ENCODE peak calls at places on chromosomes 4 and X, in seven cellular contexts. U, F, H, B, W, V and C are unnamed samples.
A peak's percentile ranks its signal among the peaks of the same experiment; 100 is the strongest.

GRCh38 chrX:43239356-43239755 is 416.7 kb upstream of the MAOA start:
- DNase-seq in U (no peak), F (no peak), H (no peak), B (peak; percentile 75), W (no peak), V (no peak), C (no peak)

GRCh38 chr4:52051615-52052474 is 741 bp downstream of the SPATA18 start:
- DNase-seq in U (peak; percentile 52), F (peak; percentile 45), H (no peak), B (peak; percentile 96), W (peak; percentile 61), V (no peak), C (peak; percentile 82)

GRCh38 chr4:6753103-6753560 is 29.4 kb upstream of the KIAA0232 start:
- DNase-seq in U (no peak), F (no peak), H (no peak), B (no peak), W (no peak), V (no peak), C (no peak)

GRCh38 chrX:18654873-18655836 is 16.8 kb downstream of the RS1 start:
- DNase-seq in U (no peak), F (no peak), H (no peak), B (peak; percentile 26), W (no peak), V (no peak), C (peak; percentile 19)

GRCh38 chr4:150591284-150591874 is 9.4 kb downstream of the MAB21L2 start:
- DNase-seq in U (no peak), F (no peak), H (no peak), B (peak; percentile 85), W (no peak), V (peak; percentile 7), C (no peak)

GRCh38 chr4:15738877-15739276 is 36.0 kb downstream of the BST1 start:
- DNase-seq in U (no peak), F (no peak), H (no peak), B (no peak), W (no peak), V (no peak), C (no peak)

GRCh38 chr4:53043096-53043495 is 181.0 kb downstream of the RASL11B start:
- DNase-seq in U (no peak), F (no peak), H (no peak), B (no peak), W (no peak), V (no peak), C (peak; percentile 69)

GRCh38 chr4:127069675-127070074 is 563.1 kb upstream of the INTU start:
- DNase-seq in U (no peak), F (no peak), H (no peak), B (no peak), W (no peak), V (no peak), C (no peak)

GRCh38 chr4:165326831-165327210 is 648 bp upstream of the MSMO1 start:
- DNase-seq in U (peak; percentile 41), F (no peak), H (no peak), B (peak; percentile 79), W (no peak), V (no peak), C (no peak)

GRCh38 chrX:48468247-48468671 is 1.8 kb downstream of the SLC38A5 start:
- DNase-seq in U (peak; percentile 69), F (no peak), H (no peak), B (peak; percentile 50), W (no peak), V (no peak), C (peak; percentile 83)

GRCh38 chr4:143358923-143359694 is 22.4 kb downstream of the GAB1 start:
- DNase-seq in U (peak; percentile 80), F (peak; percentile 64), H (no peak), B (no peak), W (no peak), V (no peak), C (no peak)

GRCh38 chr4:8276358-8277240 is 7.0 kb downstream of the HTRA3 start:
- DNase-seq in U (no peak), F (no peak), H (no peak), B (no peak), W (no peak), V (no peak), C (peak; percentile 58)

GRCh38 chr4:53510981-53511380 is 80.3 kb downstream of the LNX1 start:
- DNase-seq in U (no peak), F (no peak), H (no peak), B (no peak), W (no peak), V (no peak), C (no peak)

GRCh38 chrX:51743179-51743957 is at the start of gene GSPT2:
- DNase-seq in U (peak; percentile 86), F (peak; percentile 46), H (peak; percentile 16), B (peak; percentile 79), W (peak; percentile 9), V (peak; percentile 63), C (peak; percentile 59)

GRCh38 chr4:128590034-128590740 is 219.3 kb upstream of the JADE1 start:
- DNase-seq in U (no peak), F (no peak), H (no peak), B (no peak), W (no peak), V (no peak), C (no peak)

GRCh38 chr4:119068529-119068962 is 67.1 kb upstream of the MYOZ2 start:
- DNase-seq in U (no peak), F (no peak), H (no peak), B (no peak), W (no peak), V (no peak), C (no peak)

GRCh38 chr4:15702941-15703403 is at the start of gene BST1:
- DNase-seq in U (peak; percentile 26), F (peak; percentile 74), H (peak; percentile 22), B (peak; percentile 76), W (no peak), V (peak; percentile 6), C (no peak)

GRCh38 chr4:98546910-98547544 is 111.4 kb downstream of the TSPAN5 start:
- DNase-seq in U (no peak), F (no peak), H (no peak), B (no peak), W (peak; percentile 10), V (no peak), C (no peak)

GRCh38 chr4:72974694-72975487 is 94.6 kb downstream of the COX18 start:
- DNase-seq in U (no peak), F (no peak), H (no peak), B (no peak), W (no peak), V (no peak), C (no peak)

GRCh38 chr4:18684932-18685331 is 663.4 kb upstream of the LCORL start:
- DNase-seq in U (no peak), F (no peak), H (no peak), B (no peak), W (no peak), V (no peak), C (peak; percentile 9)

GRCh38 chr4:13665711-13666660 is 38.5 kb upstream of the BOD1L1 start:
- DNase-seq in U (no peak), F (no peak), H (no peak), B (no peak), W (no peak), V (no peak), C (no peak)

GRCh38 chrX:26922278-26922677 is 540.9 kb downstream of the PPP4R3C start:
- DNase-seq in U (no peak), F (no peak), H (no peak), B (no peak), W (no peak), V (no peak), C (no peak)

GRCh38 chr4:141375855-141376254 is 155.2 kb downstream of the ZNF330 start:
- DNase-seq in U (peak; percentile 21), F (no peak), H (no peak), B (peak; percentile 74), W (peak; percentile 78), V (no peak), C (peak; percentile 1)

GRCh38 chr4:38210396-38211114 is 250.4 kb downstream of the PTTG2 start:
- DNase-seq in U (no peak), F (no peak), H (no peak), B (peak; percentile 73), W (no peak), V (no peak), C (no peak)